ENCODE peak calls at places on chromosome 1, in five cellular contexts. One of them, this sample, is unnamed.

GRCh38 chr1:31010081-31010989 is 55.2 kb downstream of the PUM1 start:
- DNase-seq in HepG2: no peak
- DNase-seq in K562: no peak
- DNase-seq in A549: no peak
- DNase-seq in endothelial cell of umbilical vein: no peak
- DNase-seq in this sample: no peak

GRCh38 chr1:106515375-106515774 is 541.1 kb upstream of the PRMT6 start:
- DNase-seq in HepG2: no peak
- DNase-seq in K562: no peak
- DNase-seq in A549: no peak
- DNase-seq in endothelial cell of umbilical vein: no peak
- DNase-seq in this sample: no peak

GRCh38 chr1:222347627-222348026 is 200.3 kb downstream of the HHIPL2 start:
- DNase-seq in HepG2: no peak
- DNase-seq in K562: no peak
- DNase-seq in A549: no peak
- DNase-seq in endothelial cell of umbilical vein: no peak
- DNase-seq in this sample: no peak

GRCh38 chr1:33237579-33237978 is 18.7 kb upstream of the ZNF362 start:
- DNase-seq in HepG2: no peak
- DNase-seq in K562: peak; percentile 47
- DNase-seq in A549: no peak
- DNase-seq in endothelial cell of umbilical vein: no peak
- DNase-seq in this sample: no peak

GRCh38 chr1:167071286-167071685 is 18.9 kb downstream of the GPA33 start:
- DNase-seq in HepG2: no peak
- DNase-seq in K562: no peak
- DNase-seq in A549: no peak
- DNase-seq in endothelial cell of umbilical vein: no peak
- DNase-seq in this sample: no peak

GRCh38 chr1:241336335-241336734 is 20.7 kb downstream of the RGS7 start:
- DNase-seq in HepG2: no peak
- DNase-seq in K562: no peak
- DNase-seq in A549: no peak
- DNase-seq in endothelial cell of umbilical vein: peak; percentile 4
- DNase-seq in this sample: peak; percentile 47

GRCh38 chr1:55375617-55376258 is 160.6 kb upstream of the USP24 start:
- DNase-seq in HepG2: peak; percentile 34
- DNase-seq in K562: peak; percentile 70
- DNase-seq in A549: peak; percentile 9
- DNase-seq in endothelial cell of umbilical vein: peak; percentile 41
- DNase-seq in this sample: peak; percentile 52

GRCh38 chr1:99365121-99365520 is 100.8 kb downstream of the PLPPR4 start:
- DNase-seq in HepG2: no peak
- DNase-seq in K562: no peak
- DNase-seq in A549: no peak
- DNase-seq in endothelial cell of umbilical vein: no peak
- DNase-seq in this sample: no peak

GRCh38 chr1:221510793-221511503 is 230.9 kb downstream of the DUSP10 start:
- DNase-seq in HepG2: no peak
- DNase-seq in K562: no peak
- DNase-seq in A549: no peak
- DNase-seq in endothelial cell of umbilical vein: no peak
- DNase-seq in this sample: no peak

DNA sequence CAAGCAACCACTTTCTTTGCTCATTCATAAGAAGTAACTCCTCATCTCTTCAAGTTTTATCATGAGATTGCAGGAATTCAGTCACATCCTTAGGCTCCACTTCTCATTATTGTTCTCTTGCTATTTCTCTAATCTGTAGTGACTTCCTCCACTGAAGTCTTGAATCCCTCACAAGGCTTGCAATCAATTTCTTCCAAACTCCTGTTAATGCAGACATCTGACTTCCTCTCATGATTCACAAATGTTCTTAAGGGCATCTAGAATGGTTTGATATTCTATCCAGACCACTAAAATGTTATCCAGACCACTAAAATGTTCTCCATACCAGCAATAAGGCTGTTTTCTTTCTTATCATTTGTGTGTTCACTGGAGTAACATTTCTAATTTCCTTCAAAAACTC is 528.1 kb downstream of the DPYD start:
- DNase-seq in HepG2: no peak
- DNase-seq in K562: no peak
- DNase-seq in A549: no peak
- DNase-seq in endothelial cell of umbilical vein: peak; percentile 51
- DNase-seq in this sample: no peak
- TF ChIP-seq MYC in HepG2: no peak
- TF ChIP-seq MYC in K562: no peak
- TF ChIP-seq MYC in A549: no peak
- TF ChIP-seq MYC in endothelial cell of umbilical vein: no peak
- TF ChIP-seq MYC in this sample: no peak

GRCh38 chr1:12019858-12020509 is 686 bp downstream of the MIIP start:
- DNase-seq in HepG2: no peak
- DNase-seq in K562: peak; percentile 69
- DNase-seq in A549: no peak
- DNase-seq in endothelial cell of umbilical vein: peak; percentile 30
- DNase-seq in this sample: peak; percentile 75
- TF ChIP-seq MYC in HepG2: no peak
- TF ChIP-seq MYC in K562: no peak
- TF ChIP-seq MYC in A549: no peak
- TF ChIP-seq MYC in endothelial cell of umbilical vein: no peak
- TF ChIP-seq MYC in this sample: no peak

GRCh38 chr1:175116903-175117302 is 49.3 kb downstream of the TNN start:
- DNase-seq in HepG2: no peak
- DNase-seq in K562: no peak
- DNase-seq in A549: no peak
- DNase-seq in endothelial cell of umbilical vein: no peak
- DNase-seq in this sample: no peak
- TF ChIP-seq MYC in HepG2: no peak
- TF ChIP-seq MYC in K562: no peak
- TF ChIP-seq MYC in A549: no peak
- TF ChIP-seq MYC in endothelial cell of umbilical vein: no peak
- TF ChIP-seq MYC in this sample: no peak

DNA sequence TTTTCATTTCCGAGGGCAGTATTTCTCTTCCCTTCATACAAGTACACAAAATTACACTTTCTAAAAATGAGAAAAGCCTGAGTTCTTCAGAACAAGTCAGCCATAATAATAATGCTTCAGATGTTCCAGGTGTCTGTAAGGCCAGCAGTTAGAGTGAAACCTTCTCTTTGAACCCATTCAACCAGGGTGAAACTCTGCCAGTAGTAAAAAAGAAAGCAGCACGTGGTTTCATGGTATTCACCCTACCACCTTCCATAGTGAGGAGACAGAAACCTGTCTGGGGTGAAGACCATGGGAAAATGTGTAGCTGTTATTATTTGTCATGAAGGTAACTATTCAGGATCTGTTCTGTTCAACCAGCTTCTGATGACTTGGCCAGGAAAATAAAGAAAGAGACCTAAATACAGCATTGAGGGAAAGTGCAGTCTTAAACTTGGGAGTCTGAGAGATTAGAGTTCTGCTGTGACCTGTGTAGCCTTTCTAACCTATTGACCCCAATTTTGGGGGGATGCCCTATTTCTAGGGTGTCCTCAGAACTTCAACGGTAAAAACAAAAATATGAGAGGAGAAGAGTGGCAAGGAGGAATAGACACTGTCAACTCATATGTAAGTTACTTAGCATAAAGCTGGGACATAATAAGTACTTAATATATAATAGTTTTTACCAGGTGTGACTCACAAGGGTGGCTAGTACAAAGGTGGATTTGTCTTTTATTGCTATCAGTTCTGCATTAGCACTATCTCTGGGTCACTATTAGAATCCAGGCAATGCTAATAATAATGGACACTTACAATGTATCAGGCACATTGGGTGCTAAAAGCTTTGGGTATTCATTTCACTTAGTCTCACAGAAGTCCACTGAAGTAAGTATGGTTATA is 70.0 kb upstream of the TNFSF4 start:
- DNase-seq in HepG2: no peak
- DNase-seq in K562: no peak
- DNase-seq in A549: no peak
- DNase-seq in endothelial cell of umbilical vein: no peak
- DNase-seq in this sample: no peak
- TF ChIP-seq MYC in HepG2: no peak
- TF ChIP-seq MYC in K562: no peak
- TF ChIP-seq MYC in A549: no peak
- TF ChIP-seq MYC in endothelial cell of umbilical vein: no peak
- TF ChIP-seq MYC in this sample: no peak

DNA sequence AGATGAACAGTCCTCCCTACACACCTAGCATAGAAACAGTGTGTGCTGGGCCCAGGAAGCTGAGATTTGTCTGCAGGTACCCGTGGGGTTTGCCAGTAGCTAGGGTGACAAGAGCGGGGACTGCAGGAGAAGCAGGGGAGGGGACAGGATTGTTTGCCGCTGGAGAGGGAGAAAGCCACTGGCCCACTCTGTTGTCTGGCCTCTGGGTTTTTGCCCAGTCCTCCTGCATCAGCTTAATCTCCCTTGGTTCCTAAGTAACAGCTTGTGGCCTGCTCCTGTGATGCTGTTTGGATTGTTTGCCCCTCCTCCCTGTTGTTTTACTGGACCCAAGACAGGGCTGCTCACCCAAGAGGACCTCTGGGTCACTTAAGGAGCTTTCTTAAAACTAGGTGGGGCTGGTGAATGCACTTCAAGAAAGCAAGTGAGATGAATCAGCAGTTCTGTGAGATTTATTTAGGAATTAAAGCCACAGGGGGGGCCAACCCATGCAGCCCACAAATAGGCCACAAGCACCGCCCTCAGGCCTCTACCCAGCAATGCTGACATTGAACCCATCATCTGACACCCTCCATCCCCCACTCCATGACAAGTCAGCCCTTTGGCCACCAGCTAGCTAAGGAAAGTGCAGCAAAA is 142.8 kb downstream of the ZZZ3 start:
- DNase-seq in HepG2: no peak
- DNase-seq in K562: no peak
- DNase-seq in A549: peak; percentile 36
- DNase-seq in endothelial cell of umbilical vein: no peak
- DNase-seq in this sample: peak; percentile 42
- TF ChIP-seq MYC in HepG2: no peak
- TF ChIP-seq MYC in K562: no peak
- TF ChIP-seq MYC in A549: no peak
- TF ChIP-seq MYC in endothelial cell of umbilical vein: no peak
- TF ChIP-seq MYC in this sample: no peak

GRCh38 chr1:145751491-145752021 is 32.3 kb downstream of the CD160 start:
- DNase-seq in HepG2: no peak
- DNase-seq in K562: no peak
- DNase-seq in A549: no peak
- DNase-seq in endothelial cell of umbilical vein: peak; percentile 72
- DNase-seq in this sample: no peak

GRCh38 chr1:145750444-145750843 is 31.1 kb downstream of the CD160 start:
- DNase-seq in HepG2: no peak
- DNase-seq in K562: no peak
- DNase-seq in A549: no peak
- DNase-seq in endothelial cell of umbilical vein: no peak
- DNase-seq in this sample: no peak

GRCh38 chr1:145747398-145748247 is 28.3 kb downstream of the CD160 start:
- DNase-seq in HepG2: no peak
- DNase-seq in K562: no peak
- DNase-seq in A549: no peak
- DNase-seq in endothelial cell of umbilical vein: no peak
- DNase-seq in this sample: no peak
- TF ChIP-seq MYC in HepG2: no peak
- TF ChIP-seq MYC in K562: no peak
- TF ChIP-seq MYC in A549: no peak
- TF ChIP-seq MYC in endothelial cell of umbilical vein: no peak
- TF ChIP-seq MYC in this sample: no peak

DNA sequence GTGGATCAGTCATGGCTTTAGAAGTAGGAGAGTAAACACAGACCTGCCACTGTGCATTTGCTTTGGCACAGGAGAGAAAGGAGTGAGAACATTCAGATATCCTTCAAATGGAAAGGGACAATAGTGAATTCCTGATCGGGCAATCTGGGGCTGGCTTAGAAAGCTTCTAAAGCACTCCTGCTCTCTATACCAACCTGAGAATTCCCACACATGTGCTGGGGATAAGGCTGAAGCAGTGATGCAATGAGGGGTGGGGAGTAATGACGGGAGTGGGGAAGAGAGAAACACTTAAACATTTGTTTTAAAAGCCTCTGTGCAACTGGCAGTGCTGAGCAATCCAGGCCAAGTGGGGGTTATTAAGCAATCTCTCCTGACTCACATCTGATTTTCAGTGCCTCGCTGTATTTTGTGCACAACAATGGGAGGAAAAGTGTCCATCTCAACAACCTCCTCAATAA is 108.8 kb downstream of the KIAA0319L start:
- DNase-seq in HepG2: peak; percentile 39
- DNase-seq in K562: no peak
- DNase-seq in A549: no peak
- DNase-seq in endothelial cell of umbilical vein: peak; percentile 54
- DNase-seq in this sample: peak; percentile 85
- TF ChIP-seq MYC in HepG2: no peak
- TF ChIP-seq MYC in K562: no peak
- TF ChIP-seq MYC in A549: no peak
- TF ChIP-seq MYC in endothelial cell of umbilical vein: no peak
- TF ChIP-seq MYC in this sample: no peak